ENCODE peak calls at places on chromosomes 7 and 10, in six cellular contexts. B is prostate gland, W is A549, G is cardiac muscle cell, O is ovary, X is epithelial cell of esophagus. Y is an unnamed sample.

GRCh38 chr7:144836545-144836842 is 641 bp upstream of the TPK1 start:
- DNase-seq in W (no peak), X (no peak), O (no peak), G (no peak), B (no peak), Y (no peak)

GRCh38 chr7:42237162-42237821 is at the start of gene GLI3:
- DNase-seq in W (peak), G (peak), O (peak), X (peak), B (peak), Y (peak)

GRCh38 chr7:142854505-142855400 is at the start of gene EPHB6:
- DNase-seq in G (peak), W (peak), X (peak), B (peak), O (peak), Y (no peak)

GRCh38 chr7:12757443-12757842 is 70.0 kb downstream of the ARL4A start:
- DNase-seq in B (no peak), G (no peak), O (no peak), W (no peak), X (peak), Y (peak)

GRCh38 chr10:79933961-79934360 is 14.9 kb downstream of the SFTPD start:
- DNase-seq in X (peak), O (no peak), W (no peak), B (no peak), G (no peak), Y (no peak)

GRCh38 chr10:92052088-92052487 is 128.5 kb downstream of the BTAF1 start:
- DNase-seq in W (no peak), O (no peak), G (no peak), B (peak), X (no peak), Y (no peak)

GRCh38 chr10:129032626-129033353 is 434.3 kb upstream of the MGMT start:
- DNase-seq in O (no peak), G (no peak), B (no peak), W (no peak), X (no peak), Y (no peak)

GRCh38 chr10:43228783-43229207 is 38.1 kb downstream of the RASGEF1A start:
- DNase-seq in G (no peak), B (no peak), O (no peak), W (no peak), X (no peak), Y (no peak)

GRCh38 chr7:130149575-130150139 is 55.5 kb downstream of the TMEM209 start:
- DNase-seq in G (no peak), O (no peak), W (no peak), X (no peak), B (no peak), Y (no peak)

GRCh38 chr10:80444646-80445319 is 9.3 kb upstream of the TSPAN14 start:
- DNase-seq in G (peak), X (peak), O (peak), B (peak), W (peak), Y (no peak)

GRCh38 chr7:82164813-82165212 is 278.8 kb downstream of the CACNA2D1 start:
- DNase-seq in X (peak), O (peak), B (no peak), G (no peak), W (no peak), Y (peak)

GRCh38 chr7:11153694-11154093 is 180.0 kb downstream of the PHF14 start:
- DNase-seq in X (no peak), G (no peak), W (no peak), O (no peak), B (no peak), Y (no peak)

GRCh38 chr7:23715099-23715498 is 5.1 kb downstream of the STK31 start:
- DNase-seq in W (no peak), G (no peak), O (no peak), B (no peak), X (no peak), Y (no peak)

GRCh38 chr10:76695069-76695468 is 942.5 kb downstream of the KCNMA1 start:
- DNase-seq in W (no peak), B (no peak), X (no peak), G (no peak), O (no peak), Y (no peak)

GRCh38 chr7:55594414-55594813 is 22.1 kb upstream of the VOPP1 start:
- DNase-seq in O (no peak), X (no peak), W (no peak), G (no peak), B (no peak), Y (no peak)

GRCh38 chr7:158651968-158652555 is 52.5 kb downstream of the NCAPG2 start:
- DNase-seq in O (no peak), W (no peak), G (no peak), B (no peak), X (no peak), Y (no peak)

GRCh38 chr10:98340261-98340675 is 72.3 kb upstream of the LOXL4 start:
- DNase-seq in G (peak), B (no peak), X (peak), O (no peak), W (no peak), Y (no peak)

GRCh38 chr10:71531485-71532446 is 135.0 kb downstream of the CDH23 start:
- DNase-seq in X (peak), O (no peak), W (no peak), B (no peak), G (no peak), Y (no peak)

GRCh38 chr10:99369551-99369950 is 40.4 kb downstream of the CNNM1 start:
- DNase-seq in W (no peak), B (no peak), G (no peak), X (no peak), O (no peak), Y (peak)

GRCh38 chr10:326894-327635 is 191.8 kb downstream of the ZMYND11 start:
- DNase-seq in O (no peak), G (no peak), B (no peak), X (no peak), W (no peak), Y (no peak)

GRCh38 chr10:324593-324992 is 189.3 kb downstream of the ZMYND11 start:
- DNase-seq in X (no peak), G (no peak), O (no peak), W (no peak), B (no peak), Y (no peak)

GRCh38 chr10:323651-324293 is 188.5 kb downstream of the ZMYND11 start:
- DNase-seq in W (peak), O (peak), X (peak), B (no peak), G (no peak), Y (peak)

GRCh38 chr10:326350-326749 is 191.1 kb downstream of the ZMYND11 start:
- DNase-seq in O (no peak), B (no peak), W (no peak), G (no peak), X (no peak), Y (no peak)

DNA sequence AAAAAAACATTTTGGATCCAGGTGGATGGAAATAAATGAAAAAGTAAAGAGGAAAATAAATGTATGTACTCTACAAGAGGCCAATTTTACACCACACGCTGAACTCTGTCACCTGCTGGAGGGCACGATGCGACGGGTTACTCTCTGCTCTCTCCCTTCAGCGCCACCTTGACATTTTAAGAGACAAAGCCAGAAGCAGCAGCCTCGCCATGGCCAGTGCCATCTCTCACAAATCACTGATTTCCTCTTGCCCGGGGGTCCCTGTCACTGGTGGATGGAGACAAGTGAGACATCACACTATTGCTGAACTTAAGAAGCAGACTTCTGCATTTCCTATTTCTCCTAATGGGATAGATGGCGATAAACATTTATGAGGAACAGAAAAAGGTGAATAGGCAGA is 190.0 kb downstream of the ZMYND11 start:
- DNase-seq in G (no peak), X (no peak), B (no peak), O (no peak), W (no peak), Y (no peak)
- TF ChIP-seq CTCF in G (no peak), X (no peak), B (no peak), O (no peak), W (no peak), Y (no peak)

GRCh38 chr10:94747838-94748237 is 14.6 kb upstream of the CYP2C19 start:
- DNase-seq in W (no peak), X (no peak), B (no peak), G (no peak), O (no peak), Y (no peak)

DNA sequence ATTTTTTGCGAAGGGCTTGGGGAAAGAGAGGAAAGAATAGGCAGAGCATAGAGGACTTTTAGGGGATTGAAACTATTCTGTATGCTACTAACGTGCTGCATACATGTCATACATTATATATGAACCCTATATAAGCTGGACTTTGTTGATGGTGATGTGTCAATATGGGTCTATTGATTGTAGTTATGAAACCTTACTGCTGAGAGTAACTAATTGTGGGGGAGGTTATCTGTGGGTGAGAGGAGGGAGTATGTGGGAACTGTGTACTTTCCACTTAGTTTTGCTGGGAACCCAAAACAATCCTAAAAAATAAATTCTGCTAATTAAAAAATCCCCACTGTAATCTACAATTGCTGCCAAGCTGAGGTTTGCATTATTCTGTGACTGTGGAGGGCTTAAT is 15.3 kb upstream of the CYP2C19 start:
- DNase-seq in W (no peak), X (no peak), B (no peak), G (no peak), O (no peak), Y (no peak)
- H3K4me3 ChIP-seq in W (no peak), X (no peak), B (no peak), G (no peak), O (no peak), Y (no peak)

GRCh38 chr7:4191046-4191445 is 491.0 kb upstream of the FOXK1 start:
- DNase-seq in W (no peak), O (no peak), X (no peak), B (no peak), G (no peak), Y (no peak)

GRCh38 chr7:4189151-4189570 is 492.9 kb upstream of the FOXK1 start:
- DNase-seq in O (peak), G (no peak), B (peak), W (no peak), X (peak), Y (peak)

GRCh38 chr7:4190021-4190981 is 491.8 kb upstream of the FOXK1 start:
- DNase-seq in X (no peak), G (no peak), W (no peak), O (no peak), B (no peak), Y (no peak)

GRCh38 chr7:4186513-4186780 is 495.6 kb upstream of the FOXK1 start:
- DNase-seq in O (no peak), W (no peak), X (no peak), B (no peak), G (no peak), Y (no peak)

GRCh38 chr7:4188646-4189045 is 493.4 kb upstream of the FOXK1 start:
- DNase-seq in O (no peak), W (no peak), B (no peak), X (no peak), G (no peak), Y (no peak)
- TF ChIP-seq CTCF in O (no peak), W (no peak), B (no peak), X (no peak), G (no peak), Y (no peak)

GRCh38 chr7:151706568-151707469 is 170.1 kb downstream of the PRKAG2 start:
- DNase-seq in B (no peak), G (no peak), W (no peak), X (no peak), O (no peak), Y (no peak)

GRCh38 chr7:151704284-151704968 is 172.5 kb downstream of the PRKAG2 start:
- DNase-seq in G (no peak), W (no peak), O (no peak), B (no peak), X (no peak), Y (no peak)

GRCh38 chr7:151702961-151703360 is 174.0 kb downstream of the PRKAG2 start:
- DNase-seq in X (no peak), G (no peak), O (no peak), W (no peak), B (no peak), Y (no peak)

GRCh38 chr7:151705744-151706567 is 171.0 kb downstream of the PRKAG2 start:
- DNase-seq in G (peak), W (peak), O (no peak), X (peak), B (no peak), Y (no peak)

GRCh38 chr7:151704969-151705743 is 171.8 kb downstream of the PRKAG2 start:
- DNase-seq in X (no peak), G (no peak), W (no peak), B (no peak), O (no peak), Y (no peak)
- H3K4me3 ChIP-seq in X (no peak), G (no peak), W (no peak), B (no peak), O (no peak), Y (no peak)

GRCh38 chr10:114650831-114651230 is 7.2 kb downstream of the ABLIM1 start:
- DNase-seq in X (no peak), B (no peak), O (no peak), W (no peak), G (no peak), Y (no peak)
- TF ChIP-seq CTCF in X (no peak), B (no peak), O (no peak), W (no peak), G (no peak), Y (no peak)

Y was measured in AG04449.